ENCODE peak calls at places on chromosomes 12 and 14, in seven cellular contexts. G is tibial nerve; V is stimulated activated CD8-positive, alpha-beta memory T cell treated with anti-CD3 and anti-CD28 coated beads, Interleukin-2, amount 100 ng/mL, for 48 hours; O is NCI-H460; M is AML-193; Z is mesothelial cell of epicardium; L is psoas muscle. J is an unnamed sample.

GRCh38 chr14:101195309-101195724 is 291.8 kb upstream of the RTL1 start:
- DNase-seq in M (no peak), O (no peak), L (no peak), Z (no peak), G (no peak), V (no peak), J (no peak)

GRCh38 chr14:56487090-56487667 is 92.4 kb upstream of the TMEM260 start:
- DNase-seq in V (no peak), O (peak), L (no peak), Z (no peak), G (no peak), M (no peak), J (no peak)

GRCh38 chr14:30214456-30215090 is 286.9 kb upstream of the PRKD1 start:
- DNase-seq in G (no peak), M (peak), V (no peak), L (no peak), Z (no peak), O (peak), J (peak)

GRCh38 chr12:122866950-122867607 is 28.8 kb downstream of the VPS37B start:
- DNase-seq in V (no peak), G (no peak), O (no peak), Z (no peak), M (no peak), L (no peak), J (no peak)

GRCh38 chr12:47052274-47052673 is 27.1 kb upstream of the PCED1B start:
- DNase-seq in V (no peak), O (no peak), Z (no peak), G (no peak), L (no peak), M (no peak), J (peak)

GRCh38 chr14:69349091-69349777 is 48.9 kb downstream of the ERH start:
- DNase-seq in V (no peak), G (no peak), O (no peak), Z (no peak), L (no peak), M (no peak), J (no peak)

GRCh38 chr12:96136720-96137378 is 57.3 kb upstream of the ELK3 start:
- DNase-seq in L (no peak), V (no peak), O (no peak), Z (no peak), G (no peak), M (peak), J (no peak)

GRCh38 chr14:78848234-78848820 is 678.2 kb downstream of the NRXN3 start:
- DNase-seq in M (peak), L (no peak), Z (peak), O (peak), V (no peak), G (no peak), J (peak)

GRCh38 chr12:107404981-107405380 is 280.6 kb upstream of the PWP1 start:
- DNase-seq in V (peak), G (no peak), L (no peak), M (peak), O (peak), Z (no peak), J (peak)

GRCh38 chr14:92677087-92677668 is 71.2 kb downstream of the LGMN start:
- DNase-seq in G (no peak), Z (no peak), O (no peak), L (no peak), M (no peak), V (peak), J (no peak)

GRCh38 chr12:26799741-26800140 is 33.3 kb downstream of the ITPR2 start:
- DNase-seq in G (no peak), O (no peak), M (no peak), V (no peak), Z (no peak), L (no peak), J (no peak)

GRCh38 chr14:21671371-21671770 is 2.2 kb downstream of the OR4E1 start:
- DNase-seq in V (no peak), Z (no peak), O (no peak), L (no peak), G (no peak), M (no peak), J (no peak)

GRCh38 chr12:107096571-107096970 is 3.2 kb upstream of the CRY1 start:
- DNase-seq in O (no peak), L (no peak), G (no peak), M (no peak), V (no peak), Z (no peak), J (no peak)

GRCh38 chr14:68727315-68728078 is 65.4 kb downstream of the ZFP36L1 start:
- DNase-seq in L (no peak), Z (no peak), G (no peak), V (no peak), M (no peak), O (no peak), J (no peak)

GRCh38 chr14:102911991-102912761 is 10.3 kb upstream of the AMN start:
- DNase-seq in L (no peak), O (no peak), M (no peak), G (no peak), Z (no peak), V (no peak), J (no peak)